ENCODE peak calls at places on chromosomes 11 and 22, in four cellular contexts. One of them, this sample, is unnamed. For H3K27me3, the result is how much of the 10 kb centered on the place peaks cover.

GRCh38 chr11:82890002-82890341 is 10.3 kb downstream of the PRCP start:
- DNase-seq in stomach: no peak
- DNase-seq in cardiac muscle cell: no peak
- DNase-seq in mesenchymal stem cell: no peak
- DNase-seq in this sample: no peak

GRCh38 chr11:11148104-11148509 is 204.9 kb downstream of the CSNK2A3 start:
- DNase-seq in stomach: no peak
- DNase-seq in cardiac muscle cell: peak
- DNase-seq in mesenchymal stem cell: peak
- DNase-seq in this sample: peak

GRCh38 chr11:111419641-111420327 is 40.7 kb upstream of the POU2AF1 start:
- DNase-seq in stomach: peak
- DNase-seq in cardiac muscle cell: no peak
- DNase-seq in mesenchymal stem cell: no peak
- DNase-seq in this sample: no peak

GRCh38 chr11:127106142-127106541 is 105.6 kb upstream of the KIRREL3 start:
- DNase-seq in stomach: no peak
- DNase-seq in cardiac muscle cell: peak
- DNase-seq in mesenchymal stem cell: no peak
- DNase-seq in this sample: no peak

GRCh38 chr22:50310949-50311444 is 3.6 kb upstream of the PLXNB2 start:
- DNase-seq in stomach: no peak
- DNase-seq in cardiac muscle cell: no peak
- DNase-seq in mesenchymal stem cell: no peak
- DNase-seq in this sample: peak

GRCh38 chr11:32511926-32512325 is 71.7 kb upstream of the EIF3M start:
- DNase-seq in stomach: no peak
- DNase-seq in cardiac muscle cell: no peak
- DNase-seq in mesenchymal stem cell: no peak
- DNase-seq in this sample: no peak

GRCh38 chr11:35006389-35007128 is 90.1 kb downstream of the PDHX start:
- DNase-seq in stomach: no peak
- DNase-seq in cardiac muscle cell: no peak
- DNase-seq in mesenchymal stem cell: no peak
- DNase-seq in this sample: no peak

GRCh38 chr11:2570211-2570811 is 125.5 kb downstream of the KCNQ1 start:
- DNase-seq in stomach: no peak
- DNase-seq in cardiac muscle cell: no peak
- DNase-seq in mesenchymal stem cell: no peak
- DNase-seq in this sample: no peak

GRCh38 chr11:69860796-69861445 is 41.7 kb upstream of the FGF3 start:
- DNase-seq in stomach: no peak
- DNase-seq in cardiac muscle cell: no peak
- DNase-seq in mesenchymal stem cell: no peak
- DNase-seq in this sample: no peak
- H3K27me3 ChIP-seq in stomach: under half
- H3K27me3 ChIP-seq in cardiac muscle cell: under half
- H3K27me3 ChIP-seq in mesenchymal stem cell: under half
- H3K27me3 ChIP-seq in this sample: under half

GRCh38 chr11:7254731-7255291 is 3.1 kb downstream of the SYT9 start:
- DNase-seq in stomach: no peak
- DNase-seq in cardiac muscle cell: no peak
- DNase-seq in mesenchymal stem cell: no peak
- DNase-seq in this sample: no peak

GRCh38 chr11:7252683-7253213 is 1.0 kb downstream of the SYT9 start:
- DNase-seq in stomach: no peak
- DNase-seq in cardiac muscle cell: peak
- DNase-seq in mesenchymal stem cell: no peak
- DNase-seq in this sample: no peak

GRCh38 chr11:7261578-7261977 is 9.9 kb downstream of the SYT9 start:
- DNase-seq in stomach: no peak
- DNase-seq in cardiac muscle cell: no peak
- DNase-seq in mesenchymal stem cell: no peak
- DNase-seq in this sample: no peak

GRCh38 chr11:7257744-7258143 is 6.0 kb downstream of the SYT9 start:
- DNase-seq in stomach: no peak
- DNase-seq in cardiac muscle cell: no peak
- DNase-seq in mesenchymal stem cell: no peak
- DNase-seq in this sample: no peak

DNA sequence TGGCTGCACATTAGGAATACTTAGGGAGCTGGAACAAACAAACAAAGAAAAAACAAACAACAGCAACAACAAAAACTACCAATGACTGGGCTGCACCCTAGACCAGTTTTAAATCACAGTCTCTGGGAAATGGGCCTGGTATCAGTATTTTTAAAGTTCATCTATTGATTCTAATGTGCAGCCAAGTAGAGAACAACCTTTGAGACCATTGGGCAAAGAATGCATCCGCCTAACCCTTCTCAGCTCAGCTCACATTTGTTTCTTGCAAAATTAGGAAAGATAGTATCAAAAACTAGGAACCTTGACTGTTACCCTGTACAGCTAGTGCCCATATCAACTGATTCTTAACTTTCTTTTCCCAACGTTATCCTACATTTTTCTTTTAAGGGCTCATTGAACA is 5.2 kb downstream of the SYT9 start:
- DNase-seq in stomach: no peak
- DNase-seq in cardiac muscle cell: no peak
- DNase-seq in mesenchymal stem cell: no peak
- DNase-seq in this sample: no peak
- H3K27me3 ChIP-seq in stomach: under half
- H3K27me3 ChIP-seq in cardiac muscle cell: under half
- H3K27me3 ChIP-seq in mesenchymal stem cell: under half
- H3K27me3 ChIP-seq in this sample: under half

GRCh38 chr22:42316988-42317387 is 46.5 kb upstream of the TCF20 start:
- DNase-seq in stomach: peak
- DNase-seq in cardiac muscle cell: no peak
- DNase-seq in mesenchymal stem cell: no peak
- DNase-seq in this sample: no peak
- H3K27me3 ChIP-seq in stomach: under half
- H3K27me3 ChIP-seq in cardiac muscle cell: under half
- H3K27me3 ChIP-seq in mesenchymal stem cell: under half
- H3K27me3 ChIP-seq in this sample: under half

GRCh38 chr22:47612136-47612910 is 849.9 kb downstream of the TBC1D22A start:
- DNase-seq in stomach: no peak
- DNase-seq in cardiac muscle cell: no peak
- DNase-seq in mesenchymal stem cell: no peak
- DNase-seq in this sample: no peak

GRCh38 chr22:47615051-47615450 is 852.6 kb downstream of the TBC1D22A start:
- DNase-seq in stomach: no peak
- DNase-seq in cardiac muscle cell: no peak
- DNase-seq in mesenchymal stem cell: no peak
- DNase-seq in this sample: no peak

GRCh38 chr22:47610766-47611165 is 848.3 kb downstream of the TBC1D22A start:
- DNase-seq in stomach: no peak
- DNase-seq in cardiac muscle cell: no peak
- DNase-seq in mesenchymal stem cell: no peak
- DNase-seq in this sample: peak

GRCh38 chr22:47616396-47617020 is 854.1 kb downstream of the TBC1D22A start:
- DNase-seq in stomach: peak
- DNase-seq in cardiac muscle cell: no peak
- DNase-seq in mesenchymal stem cell: no peak
- DNase-seq in this sample: no peak

GRCh38 chr22:47613606-47614350 is 851.3 kb downstream of the TBC1D22A start:
- DNase-seq in stomach: no peak
- DNase-seq in cardiac muscle cell: no peak
- DNase-seq in mesenchymal stem cell: no peak
- DNase-seq in this sample: peak
- H3K27me3 ChIP-seq in stomach: under half
- H3K27me3 ChIP-seq in cardiac muscle cell: under half
- H3K27me3 ChIP-seq in mesenchymal stem cell: under half
- H3K27me3 ChIP-seq in this sample: under half

GRCh38 chr22:43888740-43889139 is 3.1 kb downstream of the PNPLA5 start:
- DNase-seq in stomach: no peak
- DNase-seq in cardiac muscle cell: no peak
- DNase-seq in mesenchymal stem cell: no peak
- DNase-seq in this sample: no peak
- H3K27me3 ChIP-seq in stomach: under half
- H3K27me3 ChIP-seq in cardiac muscle cell: under half
- H3K27me3 ChIP-seq in mesenchymal stem cell: half or more
- H3K27me3 ChIP-seq in this sample: under half

DNA sequence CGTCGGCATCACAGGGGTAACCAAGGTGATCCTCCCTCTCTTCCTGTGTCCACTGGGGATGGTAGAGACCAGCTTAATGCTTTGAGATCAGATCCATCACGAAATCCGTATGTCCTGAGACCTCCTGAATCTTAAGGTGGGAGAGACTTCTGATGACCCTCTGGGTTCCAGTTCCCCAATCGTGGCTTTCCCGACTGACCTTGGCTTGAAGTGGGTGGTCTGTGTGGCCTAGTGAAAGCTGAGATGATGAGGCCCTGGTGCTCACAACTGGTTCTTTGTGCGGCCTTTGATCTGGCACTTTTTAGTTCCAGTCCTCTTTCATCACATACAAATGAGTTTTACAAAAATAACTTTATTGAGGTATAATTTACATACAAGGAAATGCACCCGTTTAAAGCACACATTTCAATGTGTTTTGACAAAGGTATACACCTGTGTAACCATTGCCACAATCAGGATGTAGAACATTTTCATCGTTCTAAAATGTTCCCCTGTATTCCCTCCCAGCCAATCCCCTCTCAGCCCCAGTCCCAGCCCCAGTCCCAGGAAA is 6.1 kb downstream of the MIAT start:
- DNase-seq in stomach: no peak
- DNase-seq in cardiac muscle cell: no peak
- DNase-seq in mesenchymal stem cell: no peak
- DNase-seq in this sample: no peak
- H3K27me3 ChIP-seq in stomach: under half
- H3K27me3 ChIP-seq in cardiac muscle cell: under half
- H3K27me3 ChIP-seq in mesenchymal stem cell: under half
- H3K27me3 ChIP-seq in this sample: under half

This sample was measured in heart left ventricle.